ENCODE peak calls at places on chromosomes 16 and 17, in five cellular contexts. M, W, T, B and P are unnamed samples. For H3K4me1, the result is how much of the 10 kb centered on the place peaks cover.

GRCh38 chr17:56592487-56593072 is 919 bp upstream of the NOG start:
- DNase-seq in B (peak), M (peak), T (peak), W (peak), P (no peak)

GRCh38 chr16:4032768-4033167 is 83.5 kb downstream of the ADCY9 start:
- DNase-seq in W (no peak), B (peak), M (peak), T (peak), P (no peak)

GRCh38 chr17:65231086-65231485 is 93.9 kb downstream of the RGS9 start:
- DNase-seq in T (no peak), B (no peak), M (no peak), W (peak), P (no peak)

GRCh38 chr16:66189951-66190350 is 176.5 kb upstream of the CDH5 start:
- DNase-seq in B (no peak), T (no peak), W (no peak), M (no peak), P (no peak)

GRCh38 chr16:74740795-74741304 is 33.8 kb downstream of the FA2H start:
- DNase-seq in T (peak), B (peak), M (peak), W (no peak), P (peak)

GRCh38 chr17:39632153-39632941 is 4.6 kb upstream of the STARD3 start:
- DNase-seq in W (no peak), M (peak), B (peak), T (peak), P (peak)

GRCh38 chr16:11390573-11391495 is 45.6 kb downstream of the RMI2 start:
- DNase-seq in W (no peak), M (no peak), B (no peak), T (no peak), P (peak)

GRCh38 chr17:68777856-68778694 is 176.9 kb upstream of the FAM20A start:
- DNase-seq in M (no peak), W (no peak), T (peak), B (peak), P (no peak)

GRCh38 chr17:74963656-74964055 is 8.9 kb downstream of the HID1 start:
- DNase-seq in B (no peak), T (no peak), M (no peak), W (peak), P (no peak)

GRCh38 chr17:73415782-73416181 is 104.0 kb upstream of the CDC42EP4 start:
- DNase-seq in B (no peak), M (no peak), T (no peak), W (no peak), P (no peak)

GRCh38 chr16:50469744-50470301 is 78.4 kb upstream of the NKD1 start:
- DNase-seq in B (no peak), M (no peak), W (peak), T (no peak), P (no peak)

GRCh38 chr17:12958786-12959185 is 59.0 kb downstream of the ELAC2 start:
- DNase-seq in M (no peak), B (no peak), W (no peak), T (no peak), P (no peak)

GRCh38 chr16:54199486-54200160 is 87.0 kb downstream of the IRX3 start:
- DNase-seq in T (no peak), M (no peak), B (no peak), W (no peak), P (peak)

GRCh38 chr16:1533443-1533951 is at the start of gene TMEM204:
- DNase-seq in M (no peak), T (peak), W (peak), B (peak), P (peak)

GRCh38 chr16:90032664-90033346 is 13.5 kb upstream of the DBNDD1 start:
- DNase-seq in W (no peak), T (no peak), M (no peak), B (no peak), P (no peak)

GRCh38 chr17:12140685-12141084 is 120.0 kb downstream of the MAP2K4 start:
- DNase-seq in W (no peak), T (no peak), B (no peak), M (no peak), P (no peak)

GRCh38 chr17:79832211-79833109 is 6.8 kb downstream of the CBX4 start:
- DNase-seq in W (peak), B (peak), T (no peak), M (no peak), P (peak)

GRCh38 chr17:80248894-80249710 is 11.6 kb upstream of the RNF213 start:
- DNase-seq in B (no peak), T (no peak), M (no peak), W (no peak), P (no peak)

GRCh38 chr17:66855204-66855603 is 20.3 kb downstream of the CACNG5 start:
- DNase-seq in M (no peak), B (no peak), T (no peak), W (peak), P (no peak)

GRCh38 chr16:1057252-1057932 is 15.2 kb upstream of the SSTR5 start:
- DNase-seq in B (peak), T (peak), W (peak), M (peak), P (no peak)

GRCh38 chr16:50548659-50549560 is 714 bp downstream of the NKD1 start:
- DNase-seq in B (peak), M (no peak), W (peak), T (no peak), P (peak)

GRCh38 chr16:69340095-69340644 is 598 bp downstream of the NIP7 start:
- DNase-seq in T (no peak), W (no peak), M (no peak), B (no peak), P (no peak)

GRCh38 chr16:58425245-58425644 is 33.0 kb downstream of the GINS3 start:
- DNase-seq in B (no peak), M (no peak), W (no peak), T (no peak), P (no peak)

GRCh38 chr17:72385482-72385881 is 264.7 kb downstream of the SOX9 start:
- DNase-seq in T (no peak), B (no peak), W (no peak), M (no peak), P (no peak)

GRCh38 chr17:57574040-57574513 is 171.0 kb downstream of the CCDC182 start:
- DNase-seq in M (peak), B (no peak), T (no peak), W (no peak), P (peak)

GRCh38 chr17:36525113-36525512 is 9.6 kb downstream of the MYO19 start:
- DNase-seq in T (no peak), W (no peak), M (no peak), B (no peak), P (no peak)

GRCh38 chr16:12901597-12902436 is at the start of gene SHISA9:
- DNase-seq in B (no peak), M (no peak), W (peak), T (no peak), P (no peak)

GRCh38 chr17:42760652-42761581 is at the start of gene RAMP2:
- DNase-seq in W (peak), T (no peak), B (peak), M (no peak), P (peak)

GRCh38 chr16:11320170-11320569 is 25.1 kb upstream of the RMI2 start:
- DNase-seq in T (no peak), B (no peak), W (no peak), M (no peak), P (no peak)

GRCh38 chr17:40071720-40072480 is 9.1 kb downstream of the THRA start:
- DNase-seq in T (peak), B (peak), W (no peak), M (peak), P (peak)

GRCh38 chr17:72373910-72374741 is 253.3 kb downstream of the SOX9 start:
- DNase-seq in M (no peak), T (no peak), B (no peak), W (no peak), P (no peak)

GRCh38 chr17:55420776-55421178 is 858 bp downstream of the MMD start:
- DNase-seq in B (peak), W (peak), M (peak), T (peak), P (peak)

GRCh38 chr17:58328195-58329034 is at the start of gene TSPOAP1:
- DNase-seq in B (no peak), W (peak), T (peak), M (no peak), P (no peak)

GRCh38 chr17:28372203-28372944 is 880 bp downstream of the SARM1 start:
- DNase-seq in T (no peak), M (no peak), B (no peak), W (peak), P (no peak)

GRCh38 chr16:10981697-10982216 is 37.4 kb downstream of the CLEC16A start:
- DNase-seq in T (no peak), M (no peak), B (no peak), W (peak), P (no peak)

GRCh38 chr17:16887523-16888095 is 84.3 kb downstream of the TNFRSF13B start:
- DNase-seq in M (no peak), W (no peak), B (no peak), T (no peak), P (no peak)

GRCh38 chr17:52982331-52982730 is 823.8 kb upstream of the CA10 start:
- DNase-seq in B (no peak), W (no peak), T (no peak), M (no peak), P (no peak)

GRCh38 chr16:84459941-84460405 is 44.5 kb downstream of the MEAK7 start:
- DNase-seq in W (no peak), T (no peak), B (no peak), M (no peak), P (peak)

GRCh38 chr17:49730078-49730786 is 22.5 kb upstream of the SLC35B1 start:
- DNase-seq in W (no peak), T (peak), M (no peak), B (peak), P (peak)

GRCh38 chr17:20955437-20956323 is 87.1 kb downstream of the USP22 start:
- DNase-seq in B (no peak), W (no peak), T (no peak), M (peak), P (peak)
- TF ChIP-seq POLR2AphosphoS5 in B (no peak), W (no peak), T (no peak), M (peak), P (peak)

GRCh38 chr17:62601438-62601837 is 26.0 kb upstream of the MRC2 start:
- DNase-seq in M (no peak), B (no peak), T (no peak), W (no peak), P (no peak)
- TF ChIP-seq CTCF in M (no peak), B (no peak), T (no peak), W (peak), P (no peak)

GRCh38 chr16:88484505-88485365 is 31.7 kb downstream of the ZFPM1 start:
- DNase-seq in B (peak), M (no peak), W (no peak), T (peak), P (no peak)

GRCh38 chr16:88479795-88480760 is 27.0 kb downstream of the ZFPM1 start:
- DNase-seq in T (peak), B (peak), M (no peak), W (no peak), P (no peak)

GRCh38 chr16:88483392-88483641 is 30.2 kb downstream of the ZFPM1 start:
- DNase-seq in T (no peak), M (no peak), W (no peak), B (no peak), P (no peak)

GRCh38 chr16:88481851-88482250 is 28.8 kb downstream of the ZFPM1 start:
- DNase-seq in T (no peak), W (no peak), M (no peak), B (no peak), P (no peak)

DNA sequence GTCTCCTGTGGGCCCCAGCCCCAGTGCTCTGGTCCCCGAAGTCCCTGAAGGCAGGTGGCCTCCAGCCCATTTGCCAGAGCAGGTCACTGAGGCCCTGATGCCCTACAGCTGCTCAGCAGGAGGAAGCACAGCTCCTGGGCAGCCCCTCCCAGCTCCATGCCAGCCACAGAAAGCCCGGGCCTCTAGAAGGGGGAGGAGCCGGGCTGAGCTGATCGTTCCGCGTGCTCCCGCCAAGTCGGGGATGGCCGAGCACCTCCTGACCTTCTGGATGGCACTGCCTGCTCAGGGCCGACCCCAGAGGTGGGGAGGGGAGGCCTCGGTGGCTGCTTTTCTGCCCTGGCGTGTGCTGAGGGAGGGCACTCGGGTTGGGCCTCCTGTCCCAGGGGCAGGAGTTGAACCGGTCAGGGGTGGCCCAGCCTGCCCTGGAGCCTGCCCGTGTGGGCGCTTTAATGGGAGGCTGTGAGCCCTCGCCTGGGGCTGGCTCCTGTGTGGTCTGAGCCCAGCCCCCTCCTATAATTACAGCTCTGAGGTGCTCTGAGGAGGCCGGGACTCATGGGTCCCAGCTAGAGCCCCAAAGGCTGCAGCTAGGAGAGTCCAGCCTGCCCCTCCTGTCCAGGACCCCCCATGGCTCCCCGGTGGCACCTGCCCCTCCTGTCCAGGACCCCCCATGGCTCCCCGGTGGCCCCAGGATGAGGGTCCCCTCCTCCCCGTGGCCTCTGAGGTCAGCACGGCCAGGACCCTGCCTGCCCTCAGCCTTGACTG is 29.7 kb downstream of the ZFPM1 start:
- DNase-seq in T (peak), M (no peak), B (peak), W (no peak), P (no peak)
- H3K4me1 ChIP-seq in T (under half), M (under half), B (half or more), W (under half), P (under half)

DNA sequence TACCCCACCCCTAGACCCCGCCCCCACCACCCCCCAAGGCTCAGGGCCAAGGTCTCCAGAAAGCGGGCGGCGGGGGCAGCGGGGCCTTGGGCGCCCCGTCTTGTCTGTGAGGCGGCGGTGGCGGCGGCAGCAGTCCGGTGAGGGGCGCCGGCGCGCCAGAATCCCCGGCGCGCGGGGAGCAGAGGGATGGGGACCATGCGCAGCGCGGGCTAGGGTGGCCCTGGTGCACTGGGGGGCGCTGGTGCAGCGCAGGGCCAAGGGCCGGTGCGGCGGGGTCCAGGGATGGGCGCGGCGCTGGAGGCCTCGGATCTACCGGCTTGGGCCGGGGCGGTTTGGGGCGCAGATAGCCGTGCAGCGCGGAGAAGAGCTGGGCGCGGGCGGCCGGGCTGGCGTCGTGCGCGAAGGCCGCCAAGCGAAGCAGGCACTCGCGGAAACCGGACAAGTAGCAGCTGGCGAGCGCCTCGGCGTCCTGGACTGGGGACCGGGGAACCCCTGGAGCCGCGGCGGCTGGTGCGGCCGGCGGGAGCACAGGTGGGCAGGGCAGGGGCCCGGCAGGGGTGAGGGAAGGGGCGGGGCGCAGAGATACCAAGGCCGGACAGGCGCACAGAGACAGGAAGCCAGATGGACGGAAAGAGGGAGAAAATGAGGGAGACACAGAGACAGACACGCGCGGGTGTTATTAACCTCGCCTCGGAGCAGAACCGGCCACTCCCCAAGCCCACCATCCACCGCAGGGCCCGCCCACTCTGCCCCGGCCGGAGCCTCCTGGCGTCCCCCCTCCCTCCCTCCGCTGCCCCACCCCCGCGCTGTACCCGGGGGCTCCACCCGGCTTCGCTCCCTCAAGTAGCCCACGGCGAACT is 2.1 kb downstream of the HES7 start:
- DNase-seq in B (no peak), W (peak), M (peak), T (peak), P (peak)
- TF ChIP-seq POLR2AphosphoS5 in B (no peak), W (no peak), M (no peak), T (no peak), P (no peak)

GRCh38 chr17:81994593-81995462 is 17.4 kb downstream of the ASPSCR1 start:
- DNase-seq in T (no peak), W (no peak), B (peak), M (no peak), P (no peak)

GRCh38 chr17:81990836-81991683 is 13.6 kb downstream of the ASPSCR1 start:
- DNase-seq in M (no peak), W (no peak), T (no peak), B (no peak), P (no peak)

GRCh38 chr17:81995463-81996231 is 18.2 kb downstream of the ASPSCR1 start:
- DNase-seq in M (no peak), T (no peak), W (peak), B (no peak), P (no peak)

GRCh38 chr17:81993726-81994592 is 16.5 kb downstream of the ASPSCR1 start:
- DNase-seq in T (no peak), W (no peak), B (no peak), M (no peak), P (no peak)

DNA sequence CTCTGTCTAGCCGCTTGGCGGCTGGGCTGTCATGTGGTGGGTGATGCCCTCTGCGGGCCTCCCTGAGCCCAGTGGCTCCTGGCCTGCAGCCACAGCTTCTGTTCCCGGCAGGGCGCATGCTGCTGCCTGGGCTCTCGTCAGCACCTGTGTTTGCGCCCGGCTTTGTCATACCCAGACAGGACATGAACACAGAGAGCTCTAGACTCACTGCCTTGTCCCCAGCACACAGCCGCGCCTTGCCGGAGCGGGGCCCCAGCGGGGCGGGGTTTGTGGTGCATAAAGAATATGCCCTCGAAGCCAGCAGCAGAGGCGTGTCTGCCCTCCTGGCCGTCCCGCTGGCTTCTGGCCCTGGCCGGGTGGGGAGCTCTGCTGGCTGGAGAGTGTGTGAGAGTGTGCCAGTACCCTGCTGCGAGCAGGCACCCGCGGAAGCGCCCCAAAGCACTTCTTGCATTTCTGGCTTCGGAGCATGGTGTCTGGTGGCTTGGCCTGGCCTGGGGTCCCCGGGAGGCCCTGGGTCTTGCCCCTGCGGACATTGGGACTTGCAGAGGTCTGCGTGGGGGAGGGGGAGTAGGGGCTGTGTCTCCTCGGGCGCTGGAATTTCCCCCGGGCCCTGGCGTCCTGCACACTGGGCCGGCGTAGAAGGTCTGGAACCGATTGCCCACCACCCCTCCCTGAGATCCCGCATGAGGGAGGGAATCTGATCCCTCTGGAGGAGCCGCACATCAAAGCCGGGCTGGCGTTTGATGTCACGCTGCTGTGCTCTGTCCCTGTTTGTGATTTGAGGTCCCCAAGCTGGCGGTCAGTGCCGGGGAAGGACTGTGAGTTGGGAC is 14.5 kb downstream of the ASPSCR1 start:
- DNase-seq in M (peak), B (peak), T (peak), W (no peak), P (peak)
- TF ChIP-seq CTCF in M (no peak), B (peak), T (no peak), W (no peak), P (no peak)

GRCh38 chr16:2930236-2930635 is 18.5 kb downstream of the FLYWCH1 start:
- DNase-seq in T (no peak), B (no peak), W (no peak), M (no peak), P (no peak)
- H3K4me1 ChIP-seq in T (under half), B (under half), W (under half), M (under half), P (under half)

GRCh38 chr17:63939401-63939800 is 7.3 kb upstream of the CD79B start:
- DNase-seq in M (no peak), T (no peak), W (no peak), B (no peak), P (no peak)

GRCh38 chr17:63940584-63940983 is 8.5 kb upstream of the CD79B start:
- DNase-seq in B (no peak), M (no peak), T (no peak), W (no peak), P (no peak)

GRCh38 chr17:63941751-63942150 is 9.6 kb upstream of the CD79B start:
- DNase-seq in M (no peak), T (no peak), W (no peak), B (no peak), P (no peak)

GRCh38 chr17:63941162-63941561 is 9.0 kb upstream of the CD79B start:
- DNase-seq in M (no peak), B (no peak), W (no peak), T (no peak), P (no peak)

GRCh38 chr17:63939884-63940283 is 7.8 kb upstream of the CD79B start:
- DNase-seq in T (no peak), M (no peak), W (peak), B (no peak), P (no peak)
- TF ChIP-seq POLR2AphosphoS5 in T (no peak), M (no peak), W (no peak), B (no peak), P (no peak)

GRCh38 chr16:88533945-88534641 is 36.1 kb upstream of the ZC3H18 start:
- DNase-seq in W (peak), M (peak), B (peak), T (peak), P (peak)
- TF ChIP-seq CTCF in W (no peak), M (no peak), B (no peak), T (no peak), P (no peak)